ENCODE peak calls at places on chromosome 5, in five cellular contexts. V, M, O, Q and D are unnamed samples.

GRCh38 chr5:74546796-74547195 is 93.7 kb downstream of the ENC1 start:
- DNase-seq in O (no peak), V (no peak), Q (no peak), M (no peak), D (no peak)

GRCh38 chr5:140432916-140433315 is 31.3 kb downstream of the ANKHD1 start:
- DNase-seq in M (no peak), V (no peak), Q (no peak), O (no peak), D (no peak)

GRCh38 chr5:103260951-103261350 is 2.4 kb downstream of the MACIR start:
- DNase-seq in O (no peak), V (no peak), Q (no peak), M (no peak), D (no peak)

GRCh38 chr5:174281089-174281488 is 235.6 kb downstream of the NSG2 start:
- DNase-seq in Q (no peak), V (no peak), M (no peak), O (no peak), D (no peak)

GRCh38 chr5:62343428-62343827 is 37.4 kb downstream of the KIF2A start:
- DNase-seq in M (no peak), O (no peak), V (no peak), Q (no peak), D (no peak)

GRCh38 chr5:28743362-28743761 is 1705.0 kb upstream of the CDH9 start:
- DNase-seq in M (no peak), V (no peak), Q (no peak), O (no peak), D (no peak)

GRCh38 chr5:39040875-39041274 is 33.3 kb downstream of the RICTOR start:
- DNase-seq in Q (no peak), V (no peak), O (no peak), M (no peak), D (no peak)

GRCh38 chr5:90381213-90381929 is 28.2 kb downstream of the CETN3 start:
- DNase-seq in M (no peak), V (no peak), O (no peak), Q (no peak), D (peak)

GRCh38 chr5:33212900-33213299 is 227.9 kb upstream of the TARS1 start:
- DNase-seq in V (no peak), Q (no peak), O (no peak), M (no peak), D (no peak)

GRCh38 chr5:93151121-93151520 is 429.9 kb downstream of the NR2F1-AS1 start:
- DNase-seq in Q (no peak), M (peak), V (no peak), O (no peak), D (no peak)

GRCh38 chr5:96946381-96946780 is 10.5 kb downstream of the LNPEP start:
- DNase-seq in M (no peak), V (no peak), Q (no peak), O (no peak), D (no peak)

GRCh38 chr5:1736065-1736464 is 63.6 kb downstream of the MRPL36 start:
- DNase-seq in Q (no peak), V (no peak), O (no peak), M (no peak), D (no peak)

GRCh38 chr5:7872517-7873149 is 3.7 kb downstream of the MTRR start:
- DNase-seq in M (no peak), O (no peak), Q (no peak), V (no peak), D (no peak)

GRCh38 chr5:132501961-132502931 is 11.7 kb upstream of the IRF1 start:
- DNase-seq in M (no peak), O (no peak), Q (peak), V (no peak), D (no peak)

GRCh38 chr5:38603691-38604090 is 47.2 kb upstream of the LIFR start:
- DNase-seq in M (no peak), V (no peak), Q (no peak), O (no peak), D (no peak)

GRCh38 chr5:109725135-109725534 is 35.4 kb downstream of the MAN2A1 start:
- DNase-seq in M (no peak), V (no peak), Q (no peak), O (no peak), D (no peak)

GRCh38 chr5:138694146-138694545 is 59.1 kb upstream of the CTNNA1 start:
- DNase-seq in M (no peak), O (no peak), V (no peak), Q (no peak), D (no peak)

GRCh38 chr5:56676091-56676768 is 139.1 kb upstream of the MAP3K1 start:
- DNase-seq in V (peak), O (peak), M (no peak), Q (peak), D (peak)

GRCh38 chr5:17359451-17359965 is 138.5 kb upstream of the TAF11L2 start:
- DNase-seq in M (no peak), Q (no peak), O (no peak), V (no peak), D (peak)

GRCh38 chr5:172667786-172668735 is 27.0 kb downstream of the NEURL1B start:
- DNase-seq in O (no peak), M (no peak), Q (no peak), V (no peak), D (no peak)

GRCh38 chr5:116371935-116372334 is 202.7 kb downstream of the SEMA6A start:
- DNase-seq in V (no peak), M (no peak), Q (peak), O (no peak), D (peak)

GRCh38 chr5:112257961-112258360 is 161.1 kb downstream of the EPB41L4A start:
- DNase-seq in Q (no peak), M (peak), O (no peak), V (no peak), D (no peak)

GRCh38 chr5:34656700-34657549 is 797 bp downstream of the RAI14 start:
- DNase-seq in V (no peak), M (peak), O (peak), Q (no peak), D (no peak)

GRCh38 chr5:133120156-133120750 is 68.4 kb downstream of the HSPA4 start:
- DNase-seq in Q (no peak), M (no peak), V (no peak), O (no peak), D (no peak)

GRCh38 chr5:33370135-33370472 is 70.7 kb upstream of the TARS1 start:
- DNase-seq in M (no peak), O (no peak), V (no peak), Q (no peak), D (peak)

GRCh38 chr5:144196612-144197011 is 25.9 kb downstream of the KCTD16 start:
- DNase-seq in V (no peak), O (no peak), M (no peak), Q (no peak), D (no peak)

DNA sequence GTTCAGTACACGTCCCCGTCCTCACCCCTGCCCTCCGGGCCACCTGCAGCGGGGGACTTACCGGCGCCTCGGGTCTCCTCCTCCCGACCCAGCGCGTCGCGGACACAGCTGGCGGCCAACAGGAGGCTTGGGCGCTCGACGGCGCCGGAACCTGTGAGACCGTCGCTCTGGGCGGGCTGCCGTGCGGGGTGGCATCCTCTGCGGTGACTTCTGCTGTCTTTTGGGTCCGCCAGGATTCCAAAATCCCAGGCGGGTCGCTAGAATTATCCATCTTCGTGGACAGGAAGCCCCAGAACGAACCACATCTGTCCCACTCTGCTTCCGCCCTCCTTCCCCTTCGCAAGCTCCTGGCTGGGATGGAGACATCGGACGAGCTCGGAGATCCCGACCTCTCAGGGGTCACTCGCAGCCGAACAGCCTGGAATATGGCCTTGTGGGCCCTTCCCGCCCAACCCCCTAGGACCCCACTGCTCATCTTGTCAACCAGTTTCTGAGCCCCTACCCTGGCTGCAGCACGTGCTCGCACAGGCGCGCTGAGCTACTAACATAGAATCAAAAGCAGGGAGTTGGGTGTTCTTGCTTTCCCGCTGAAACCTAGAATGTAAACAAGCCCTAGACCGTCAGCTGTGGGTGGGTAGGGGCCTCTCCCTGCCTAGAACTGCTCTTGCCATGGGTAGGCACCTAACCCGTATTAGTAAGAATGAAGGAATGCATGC is 947 bp upstream of the MARCHF3 start:
- DNase-seq in Q (no peak), V (peak), M (no peak), O (peak), D (peak)
- TF ChIP-seq MYC in Q (no peak), V (no peak), M (no peak), O (no peak), D (no peak)

GRCh38 chr5:77607324-77607723 is 31.2 kb downstream of the OTP start:
- DNase-seq in Q (peak), O (no peak), V (no peak), M (no peak), D (no peak)
- TF ChIP-seq MAX in Q (no peak), O (no peak), V (no peak), M (no peak), D (no peak)

DNA sequence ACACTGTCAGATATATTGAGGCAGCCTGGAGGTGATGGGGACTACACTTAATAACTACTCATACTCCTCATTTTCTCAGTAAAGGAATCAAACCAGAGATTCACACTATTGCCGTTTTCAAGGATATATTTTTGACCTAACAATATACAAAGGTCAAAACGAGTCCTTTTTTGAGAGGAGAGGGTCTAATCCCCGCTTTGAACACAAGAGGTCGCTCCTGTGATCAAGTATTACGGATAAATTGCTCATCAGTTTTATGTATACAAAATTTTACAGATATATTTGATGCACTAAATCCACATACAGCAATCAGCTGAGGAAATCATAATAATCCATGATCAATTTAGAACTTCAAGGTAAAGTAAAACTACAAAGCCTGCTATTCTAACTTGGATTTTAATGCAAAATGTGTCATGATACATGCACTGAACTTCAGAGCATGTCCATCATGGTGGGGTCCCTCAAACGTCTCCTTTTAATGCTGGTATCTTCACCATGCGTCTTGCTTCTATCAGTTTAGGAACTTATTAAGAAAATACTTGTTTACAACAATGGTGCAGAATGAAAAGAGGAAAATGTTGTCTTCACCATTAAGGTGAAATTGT is 2.5 kb upstream of the ISL1 start:
- DNase-seq in O (peak), V (no peak), Q (peak), M (peak), D (peak)
- TF ChIP-seq CTCF in O (no peak), V (peak), Q (peak), M (peak), D (peak)

GRCh38 chr5:131222731-131223130 is 41.1 kb upstream of the CDC42SE2 start:
- DNase-seq in M (no peak), Q (no peak), O (no peak), V (no peak), D (no peak)
- TF ChIP-seq MYC in M (no peak), Q (no peak), O (no peak), V (no peak), D (no peak)

GRCh38 chr5:4994994-4995393 is 145.1 kb upstream of the ADAMTS16 start:
- DNase-seq in O (no peak), Q (no peak), M (no peak), V (no peak), D (peak)
- TF ChIP-seq MAX in O (no peak), Q (no peak), M (no peak), V (no peak), D (no peak)

GRCh38 chr5:147193123-147193522 is 41.7 kb upstream of the STK32A start:
- DNase-seq in Q (no peak), O (no peak), M (no peak), V (no peak), D (no peak)

GRCh38 chr5:147190236-147190815 is 44.5 kb upstream of the STK32A start:
- DNase-seq in Q (no peak), V (no peak), M (no peak), O (no peak), D (no peak)

GRCh38 chr5:147189109-147189424 is 45.8 kb upstream of the STK32A start:
- DNase-seq in V (no peak), M (no peak), O (no peak), Q (no peak), D (no peak)

GRCh38 chr5:147187163-147187562 is 47.7 kb upstream of the STK32A start:
- DNase-seq in V (no peak), M (no peak), Q (no peak), O (no peak), D (no peak)

GRCh38 chr5:147188200-147189108 is 46.4 kb upstream of the STK32A start:
- DNase-seq in V (peak), O (peak), M (peak), Q (peak), D (peak)
- TF ChIP-seq CTCF in V (peak), O (peak), M (peak), Q (peak), D (peak)

GRCh38 chr5:65100846-65101678 is 332.3 kb downstream of the CWC27 start:
- DNase-seq in M (peak), V (peak), Q (peak), O (peak), D (peak)
- TF ChIP-seq MYC in M (no peak), V (no peak), Q (no peak), O (no peak), D (no peak)